ENCODE peak calls at places on chromosomes 11 and 22, in five cellular contexts. S is KBM-7; W is stimulated activated CD8-positive, alpha-beta memory T cell treated with anti-CD3 and anti-CD28 coated beads, Interleukin-15, amount 100 ng/mL, for 1 hour; H is fibroblast of the conjunctiva; D is activated CD4-positive, alpha-beta T cell treated with anti-CD3 and anti-CD28 coated beads, Interleukin-2, amount 10 ng/mL, durations not matched to agents 7 days and 5 days. C is an unnamed sample.

GRCh38 chr11:12827929-12828812 is 153.9 kb downstream of the TEAD1 start:
- DNase-seq in D (no peak), S (peak; percentile 59), H (peak; percentile 57), W (no peak), C (peak; percentile 28)

GRCh38 chr11:10664005-10664404 is 29.6 kb downstream of the IRAG1 start:
- DNase-seq in D (no peak), W (no peak), S (peak; percentile 56), H (no peak), C (no peak)

GRCh38 chr22:48141301-48141700 is 1378.9 kb downstream of the TBC1D22A start:
- DNase-seq in H (no peak), W (no peak), S (no peak), D (no peak), C (no peak)

GRCh38 chr11:130646881-130647280 is 198.4 kb downstream of the ADAMTS15 start:
- DNase-seq in W (no peak), D (no peak), S (no peak), H (no peak), C (no peak)

GRCh38 chr22:30214703-30215405 is 31.7 kb downstream of the LIF start:
- DNase-seq in H (no peak), S (no peak), D (no peak), W (no peak), C (peak; percentile 37)

GRCh38 chr11:67248653-67249052 is 17.6 kb upstream of the GRK2 start:
- DNase-seq in H (no peak), D (no peak), S (no peak), W (no peak), C (no peak)

GRCh38 chr11:24747275-24748251 is 250.7 kb downstream of the LUZP2 start:
- DNase-seq in S (peak; percentile 8), D (no peak), W (no peak), H (no peak), C (no peak)

GRCh38 chr11:6650980-6651379 is 4.6 kb downstream of the DCHS1 start:
- DNase-seq in H (no peak), S (no peak), D (no peak), W (no peak), C (peak; percentile 24)

GRCh38 chr22:44214187-44214586 is 33.5 kb downstream of the PARVG start:
- DNase-seq in D (no peak), W (no peak), H (no peak), S (no peak), C (no peak)

GRCh38 chr11:85945788-85946187 is 90.6 kb downstream of the CCDC83 start:
- DNase-seq in D (no peak), S (no peak), W (no peak), H (no peak), C (no peak)

GRCh38 chr11:3655548-3655947 is 10.6 kb downstream of the ART1 start:
- DNase-seq in S (no peak), D (no peak), H (no peak), W (no peak), C (no peak)

GRCh38 chr22:45271667-45272188 is 13.0 kb upstream of the UPK3A start:
- DNase-seq in S (no peak), W (no peak), D (no peak), H (no peak), C (no peak)

GRCh38 chr22:37604875-37605274 is 3.8 kb upstream of the GGA1 start:
- DNase-seq in S (peak; percentile 30), H (no peak), D (peak; percentile 82), W (no peak), C (no peak)

GRCh38 chr11:80103149-80103859 is 662.5 kb upstream of the TENM4 start:
- DNase-seq in H (peak; percentile 72), D (no peak), S (no peak), W (no peak), C (no peak)

GRCh38 chr11:63699906-63700305 is 18.6 kb downstream of the RTN3 start:
- DNase-seq in H (no peak), S (no peak), D (no peak), W (no peak), C (no peak)

GRCh38 chr11:96736591-96736990 is 346.8 kb downstream of the JRKL start:
- DNase-seq in S (no peak), H (no peak), D (no peak), W (no peak), C (no peak)

GRCh38 chr11:16846305-16846704 is 107.9 kb downstream of the C11orf58 start:
- DNase-seq in H (no peak), W (no peak), D (no peak), S (no peak), C (no peak)

GRCh38 chr11:8638300-8638699 is 44.2 kb downstream of the TRIM66 start:
- DNase-seq in H (no peak), S (peak; percentile 4), W (no peak), D (no peak), C (no peak)

GRCh38 chr22:19691721-19692341 is 22.5 kb upstream of the SEPTIN5 start:
- DNase-seq in D (no peak), W (no peak), S (no peak), H (no peak), C (no peak)

GRCh38 chr11:76321340-76321739 is 59.6 kb downstream of the THAP12 start:
- DNase-seq in H (no peak), W (no peak), S (no peak), D (no peak), C (no peak)

GRCh38 chr11:2898366-2899079 is 12.9 kb upstream of the CDKN1C start:
- DNase-seq in S (peak; percentile 75), W (peak; percentile 26), D (peak; percentile 65), H (peak; percentile 67), C (no peak)

GRCh38 chr11:13169709-13170108 is 107.9 kb upstream of the BMAL1 start:
- DNase-seq in D (no peak), H (peak; percentile 84), W (no peak), S (no peak), C (no peak)

GRCh38 chr11:22337571-22338464 is at the start of gene SLC17A6:
- DNase-seq in S (peak; percentile 52), W (no peak), D (peak; percentile 19), H (no peak), C (peak; percentile 14)

GRCh38 chr22:26579331-26579886 is 10.5 kb downstream of the TPST2 start:
- DNase-seq in H (no peak), S (peak; percentile 87), D (peak; percentile 73), W (peak; percentile 23), C (peak; percentile 16)

GRCh38 chr11:48101044-48101733 is 115.4 kb upstream of the OR4B1 start:
- DNase-seq in W (no peak), D (no peak), S (no peak), H (no peak), C (no peak)

GRCh38 chr11:17722000-17722643 is 2.8 kb downstream of the MYOD1 start:
- DNase-seq in S (no peak), W (no peak), H (no peak), D (no peak), C (no peak)

GRCh38 chr11:132278801-132279574 is 908.6 kb downstream of the NTM start:
- DNase-seq in S (peak; percentile 5), H (no peak), W (no peak), D (no peak), C (peak; percentile 0)